ENCODE peak calls at places on chromosomes 4 and X, in eight cellular contexts. Q is GM23248; N is left ventricle myocardium inferior; V is right lobe of liver; P is RWPE1; R is IMR-90; X is CD4-positive, alpha-beta memory T cell; W is hepatocyte. O is an unnamed sample.

GRCh38 chr4:41696131-41696530 is 52.4 kb downstream of the PHOX2B start:
- DNase-seq in N (no peak), P (no peak), Q (no peak), W (no peak), X (no peak), V (no peak), R (no peak), O (no peak)

GRCh38 chr4:89356086-89356485 is 48.5 kb upstream of the GPRIN3 start:
- DNase-seq in X (no peak), W (no peak), Q (no peak), V (no peak), N (no peak), R (no peak), P (no peak), O (no peak)

GRCh38 chr4:90137545-90137944 is 10.4 kb downstream of the CCSER1 start:
- DNase-seq in X (no peak), N (no peak), Q (no peak), R (peak; percentile 7), P (no peak), W (peak; percentile 21), V (no peak), O (no peak)

GRCh38 chr4:144701683-144702233 is 55.8 kb downstream of the HHIP start:
- DNase-seq in V (no peak), P (no peak), Q (no peak), X (no peak), N (no peak), W (no peak), R (no peak), O (no peak)

GRCh38 chr4:56655627-56656345 is 25.3 kb downstream of the HOPX start:
- DNase-seq in V (no peak), R (no peak), N (peak; percentile 18), X (no peak), P (peak; percentile 23), Q (peak; percentile 29), W (peak; percentile 31), O (no peak)

GRCh38 chr4:15198070-15198727 is 195.9 kb downstream of the CPEB2 start:
- DNase-seq in R (peak; percentile 5), N (peak; percentile 18), W (no peak), Q (no peak), P (no peak), X (no peak), V (no peak), O (peak; percentile 3)

GRCh38 chr4:78672441-78672815 is 103.7 kb upstream of the BMP2K start:
- DNase-seq in Q (no peak), X (no peak), P (no peak), V (no peak), R (no peak), N (no peak), W (no peak), O (no peak)

GRCh38 chr4:86579941-86580340 is 14.2 kb upstream of the PTPN13 start:
- DNase-seq in R (no peak), W (no peak), V (no peak), X (no peak), N (no peak), Q (no peak), P (no peak), O (no peak)

GRCh38 chrX:72644946-72645345 is 69.2 kb downstream of the PHKA1 start:
- DNase-seq in V (peak; percentile 25), Q (no peak), P (no peak), R (no peak), X (no peak), N (no peak), W (no peak), O (no peak)

GRCh38 chr4:2662598-2662997 is 93.5 kb downstream of the TNIP2 start:
- DNase-seq in Q (peak; percentile 96), W (no peak), N (no peak), R (peak; percentile 93), X (no peak), P (peak; percentile 6), V (no peak), O (no peak)

GRCh38 chr4:84678976-84679744 is 96.2 kb downstream of the CDS1 start:
- DNase-seq in V (no peak), X (no peak), Q (peak; percentile 2), N (no peak), W (no peak), R (no peak), P (no peak), O (no peak)

GRCh38 chrX:39890807-39891206 is 207.0 kb downstream of the BCOR start:
- DNase-seq in X (no peak), R (no peak), Q (no peak), V (no peak), N (no peak), P (no peak), W (no peak), O (no peak)

GRCh38 chrX:68503830-68504229 is 5.0 kb downstream of the YIPF6 start:
- DNase-seq in V (no peak), P (no peak), W (no peak), N (no peak), Q (peak; percentile 9), X (no peak), R (peak; percentile 17), O (no peak)

GRCh38 chr4:69753666-69754065 is 6.8 kb downstream of the SULT1B1 start:
- DNase-seq in X (no peak), N (no peak), P (no peak), Q (no peak), R (peak; percentile 31), V (no peak), W (no peak), O (no peak)

GRCh38 chr4:155734065-155734464 is 24.8 kb upstream of the GUCY1B1 start:
- DNase-seq in R (peak; percentile 61), N (no peak), Q (peak; percentile 12), W (peak; percentile 26), V (no peak), X (no peak), P (no peak), O (no peak)

GRCh38 chr4:154743683-154744340 is at the start of gene LRAT:
- DNase-seq in Q (peak; percentile 17), R (no peak), W (peak; percentile 85), X (no peak), N (peak; percentile 21), P (peak; percentile 88), V (peak; percentile 58), O (peak; percentile 14)

GRCh38 chr4:48047421-48047844 is 30.9 kb downstream of the NIPAL1 start:
- DNase-seq in Q (no peak), N (no peak), P (no peak), R (no peak), W (no peak), X (peak; percentile 67), V (peak; percentile 64), O (no peak)

DNA sequence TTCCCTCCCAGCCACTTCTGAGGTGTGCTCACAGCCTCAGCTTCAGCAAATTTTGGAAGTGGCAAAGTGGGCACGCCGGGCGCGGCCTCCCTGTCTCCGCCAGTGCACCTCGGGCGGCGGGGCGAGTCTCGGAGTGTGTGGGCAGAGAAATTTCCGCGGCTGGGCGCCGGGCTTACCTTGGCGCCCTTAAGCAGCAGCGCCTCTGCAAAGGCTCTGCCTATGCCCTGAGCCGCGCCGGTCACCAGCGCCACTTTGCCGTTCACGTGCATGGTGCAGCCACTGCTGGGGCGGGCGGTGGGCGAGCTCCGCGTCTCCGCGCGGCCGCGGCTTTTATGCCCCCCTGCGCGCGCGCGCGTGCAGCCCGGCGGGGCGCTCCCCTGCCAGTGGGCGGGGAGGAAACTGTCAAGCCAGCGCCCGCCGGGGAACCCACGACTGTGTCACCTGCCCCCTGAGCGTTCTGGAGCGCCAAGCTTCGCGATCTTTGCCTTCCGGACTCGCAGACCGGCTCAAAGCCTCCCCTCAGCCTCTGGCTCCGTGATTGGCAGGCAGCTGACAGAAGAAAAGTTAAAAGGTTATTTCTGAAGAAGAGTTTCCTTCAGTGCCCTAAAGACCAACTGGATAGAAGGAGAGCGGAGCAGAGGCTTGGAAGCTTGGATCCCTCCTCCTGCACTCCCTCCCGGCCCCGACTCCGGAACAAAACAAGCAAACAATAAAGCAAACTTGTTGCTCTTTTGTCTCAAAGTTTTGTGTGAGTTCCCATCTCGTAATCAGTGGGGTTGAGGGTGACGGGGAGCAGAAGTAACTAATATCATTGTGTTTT is at the start of gene HPGD:
- DNase-seq in N (peak; percentile 37), Q (peak; percentile 46), W (peak; percentile 86), X (peak; percentile 76), P (no peak), R (no peak), V (peak; percentile 89), O (no peak)
- H3K27ac ChIP-seq in N (no peak within 1 kb of the TSS), Q (no peak within 1 kb of the TSS), W (peak within 1 kb of the TSS; percentile 65), X (peak within 1 kb of the TSS; percentile 49), P (peak within 1 kb of the TSS; percentile 74), R (no peak within 1 kb of the TSS), V (peak within 1 kb of the TSS; percentile 93), O (no peak within 1 kb of the TSS)

GRCh38 chr4:80062527-80062926 is 10.5 kb downstream of the ANTXR2 start:
- DNase-seq in X (no peak), V (no peak), Q (peak; percentile 76), P (no peak), R (no peak), W (no peak), N (no peak), O (no peak)
- H3K27ac ChIP-seq in X (no peak overlapping the region), V (no peak overlapping the region), Q (peak overlapping the region; percentile 52), P (no peak overlapping the region), R (no peak overlapping the region), W (no peak overlapping the region), N (no peak overlapping the region), O (no peak overlapping the region)

GRCh38 chr4:16757080-16757521 is 141.3 kb downstream of the LDB2 start:
- DNase-seq in P (no peak), W (no peak), V (no peak), X (no peak), R (peak; percentile 55), Q (peak; percentile 83), N (no peak), O (no peak)
- H3K27ac ChIP-seq in P (no peak overlapping the region), W (no peak overlapping the region), V (no peak overlapping the region), X (no peak overlapping the region), R (no peak overlapping the region), Q (peak overlapping the region; percentile 57), N (no peak overlapping the region), O (peak overlapping the region; percentile 13)

GRCh38 chrX:46279925-46280313 is 265.3 kb downstream of the ZNF674 start:
- DNase-seq in R (peak; percentile 28), Q (peak; percentile 59), V (no peak), P (peak; percentile 46), N (no peak), W (no peak), X (no peak), O (no peak)
- H3K27ac ChIP-seq in R (no peak overlapping the region), Q (peak overlapping the region; percentile 45), V (no peak overlapping the region), P (no peak overlapping the region), N (no peak overlapping the region), W (no peak overlapping the region), X (no peak overlapping the region), O (no peak overlapping the region)

DNA sequence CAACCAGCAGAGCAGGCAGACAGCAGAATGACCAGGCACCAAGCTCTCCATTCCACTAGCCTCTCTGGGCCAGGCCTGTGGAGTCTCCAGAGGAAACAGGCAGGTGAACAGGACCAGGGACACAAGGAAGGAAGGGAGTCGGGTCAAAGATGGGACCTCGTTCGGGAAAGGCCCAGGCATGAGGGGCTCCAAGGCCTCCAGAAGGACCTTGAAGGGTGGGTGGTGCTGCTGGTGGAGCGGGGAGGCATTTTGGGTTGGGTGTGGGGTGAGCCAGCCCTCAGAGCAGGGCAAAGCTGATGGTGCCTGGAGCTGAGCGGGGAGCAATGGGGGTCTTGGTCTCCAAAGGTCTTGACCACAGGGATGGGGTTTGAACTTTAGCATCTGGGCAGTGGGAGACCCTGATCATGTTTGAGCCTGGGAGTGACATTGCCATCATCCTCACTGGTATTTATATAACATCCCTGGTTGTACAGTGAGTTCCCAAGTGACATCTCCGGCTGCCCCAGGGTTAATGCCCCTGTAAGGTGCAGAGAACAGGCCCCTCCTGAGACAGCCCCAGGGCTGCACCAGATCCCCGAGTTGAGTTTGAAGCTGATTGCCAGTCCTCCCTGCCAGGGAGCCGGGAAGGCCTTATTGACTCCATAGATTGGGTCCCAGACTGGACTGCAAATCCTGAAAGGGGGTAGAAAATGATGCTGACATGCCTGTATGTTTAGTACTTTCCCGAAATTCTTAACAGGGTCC is 52.7 kb downstream of the PSAPL1 start:
- DNase-seq in N (no peak), Q (no peak), V (no peak), R (no peak), X (no peak), W (no peak), P (no peak), O (no peak)
- H3K27ac ChIP-seq in N (no peak overlapping the region), Q (no peak overlapping the region), V (no peak overlapping the region), R (no peak overlapping the region), X (no peak overlapping the region), W (no peak overlapping the region), P (peak overlapping the region; percentile 20), O (peak overlapping the region; percentile 89)